ENCODE peak calls at places on chromosomes 4 and X, in four cellular contexts. X, S, K and P are unnamed samples.

GRCh38 chr4:149790172-149790907 is 25.3 kb downstream of the IQCM start:
- DNase-seq in K (no peak), S (no peak), X (no peak), P (no peak)

GRCh38 chr4:81062001-81062400 is 31.5 kb downstream of the BMP3 start:
- DNase-seq in S (no peak), X (no peak), K (no peak), P (no peak)

GRCh38 chrX:101462892-101463291 is 22.4 kb upstream of the ARMCX4 start:
- DNase-seq in X (no peak), K (peak; percentile 19), S (no peak), P (no peak)

GRCh38 chr4:7154351-7154981 is 37.9 kb upstream of the SORCS2 start:
- DNase-seq in S (peak; percentile 36), K (no peak), X (peak; percentile 50), P (no peak)

GRCh38 chr4:26272654-26273307 is 48.0 kb upstream of the RBPJ start:
- DNase-seq in X (no peak), K (no peak), S (no peak), P (no peak)

GRCh38 chr4:175560628-175561027 is 251.4 kb downstream of the GPM6A start:
- DNase-seq in K (peak; percentile 1), X (no peak), S (no peak), P (no peak)

GRCh38 chr4:1243451-1244080 is 5.4 kb downstream of the CTBP1 start:
- DNase-seq in X (peak; percentile 65), K (no peak), S (no peak), P (no peak)

GRCh38 chr4:147799986-147800555 is 68.2 kb downstream of the ARHGAP10 start:
- DNase-seq in S (no peak), K (no peak), X (no peak), P (no peak)

GRCh38 chrX:20015422-20015821 is 24.6 kb upstream of the BCLAF3 start:
- DNase-seq in K (no peak), S (no peak), X (no peak), P (no peak)

GRCh38 chr4:10982305-10982704 is 297.7 kb upstream of the CLNK start:
- DNase-seq in K (no peak), S (no peak), X (no peak), P (peak; percentile 14)

GRCh38 chrX:119817130-119817690 is 25.8 kb upstream of the RPL39 start:
- DNase-seq in S (no peak), K (no peak), X (no peak), P (no peak)

GRCh38 chr4:67593741-67594175 is 35.2 kb downstream of the STAP1 start:
- DNase-seq in K (no peak), S (no peak), X (no peak), P (no peak)

DNA sequence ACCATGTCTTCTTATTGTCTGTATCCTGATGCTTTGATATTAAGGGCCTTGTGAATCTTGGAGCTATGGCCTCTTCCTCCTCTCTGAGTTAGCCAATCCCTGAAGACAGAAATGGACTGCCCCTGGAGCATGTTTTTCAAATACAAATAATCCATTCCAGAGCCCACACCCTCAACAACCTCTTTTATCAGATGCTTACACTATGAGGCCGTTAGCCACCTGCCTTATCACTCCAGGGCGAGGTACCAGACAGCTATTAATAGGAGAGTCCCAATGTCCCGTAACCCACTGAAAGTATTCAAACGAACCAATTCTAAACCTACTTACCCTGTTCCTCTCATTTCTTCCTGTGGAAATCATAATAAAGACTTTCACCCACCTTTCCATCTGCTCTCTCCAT is 165.0 kb downstream of the ARHGAP24 start:
- DNase-seq in S (no peak), K (no peak), X (no peak), P (no peak)
- TF ChIP-seq EP300 in S (no peak), K (no peak), X (no peak), P (no peak)

DNA sequence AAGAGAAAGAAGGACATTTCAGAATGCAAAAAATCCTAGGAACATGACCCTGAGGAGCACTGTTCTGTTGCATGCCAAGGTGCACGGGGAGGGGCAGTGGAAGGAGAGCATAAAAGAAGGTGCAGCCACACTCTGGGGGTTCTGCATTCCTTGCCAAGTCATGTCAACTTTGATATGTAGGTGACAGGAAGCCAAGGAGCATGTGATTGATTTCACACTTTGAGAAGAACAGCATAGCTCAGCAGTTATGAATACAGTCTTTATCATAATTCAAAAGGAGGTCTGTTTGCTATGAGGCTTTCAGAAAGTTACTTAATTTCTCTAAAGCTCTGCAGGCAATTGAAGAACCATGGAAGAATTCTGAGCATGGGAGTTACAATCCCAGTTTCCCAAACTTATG is 50.6 kb downstream of the SCFD2 start:
- DNase-seq in K (no peak), X (no peak), S (no peak), P (no peak)
- TF ChIP-seq EP300 in K (no peak), X (no peak), S (no peak), P (no peak)

GRCh38 chrX:30652527-30653414 is 452 bp upstream of the GK start:
- DNase-seq in X (peak; percentile 97), S (peak; percentile 95), K (peak; percentile 75), P (peak; percentile 97)
- TF ChIP-seq EP300 in X (no peak), S (no peak), K (no peak), P (no peak)

DNA sequence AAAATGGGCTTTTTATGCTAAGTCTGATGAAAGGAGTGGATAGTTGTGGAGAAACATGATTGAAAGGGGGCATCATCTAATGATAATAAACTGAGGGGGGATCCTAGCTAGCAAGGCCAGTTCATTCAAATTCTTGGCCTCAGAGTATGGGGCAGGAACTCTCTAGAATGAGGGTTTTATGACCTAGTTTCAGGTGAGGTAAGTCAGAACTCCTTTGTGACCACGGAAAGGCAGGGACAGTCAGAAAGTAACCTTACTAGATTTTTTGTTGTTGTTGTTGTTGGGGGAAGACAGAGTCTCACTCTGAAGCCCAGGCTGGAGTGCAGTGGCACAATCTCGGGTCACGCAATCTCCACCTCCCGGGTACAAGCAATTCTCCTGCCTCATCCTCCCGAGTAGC is 1.5 kb upstream of the PAQR3 start:
- DNase-seq in X (no peak), K (no peak), S (no peak), P (no peak)
- TF ChIP-seq EP300 in X (no peak), K (no peak), S (no peak), P (no peak)

GRCh38 chr4:86855572-86855971 is 6.4 kb upstream of the SLC10A6 start:
- DNase-seq in S (no peak), K (no peak), X (no peak), P (no peak)
- TF ChIP-seq EP300 in S (no peak), K (no peak), X (no peak), P (no peak)

DNA sequence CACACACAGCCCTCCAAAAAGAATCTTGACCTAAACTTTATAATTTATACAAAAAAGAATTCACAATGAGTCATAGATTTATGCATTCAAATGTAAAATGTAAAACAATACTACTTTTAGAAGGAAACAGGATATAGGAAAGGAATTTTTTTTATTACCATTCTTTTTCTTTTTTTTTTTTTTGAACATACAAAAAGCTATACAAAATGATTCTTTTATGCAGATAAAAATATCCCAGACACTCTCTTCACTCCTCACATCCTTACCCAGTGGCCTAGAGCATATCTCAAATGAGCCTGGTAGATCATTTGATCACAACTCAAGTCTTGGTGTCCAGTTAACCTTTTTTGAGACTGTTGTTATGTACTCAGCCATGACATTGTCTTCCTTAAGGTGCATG is 307.3 kb upstream of the KLF3 start:
- DNase-seq in X (no peak), S (no peak), K (no peak), P (no peak)
- TF ChIP-seq EP300 in X (no peak), S (no peak), K (no peak), P (no peak)

GRCh38 chr4:38734886-38735285 is 47.9 kb downstream of the TLR10 start:
- DNase-seq in S (no peak), K (no peak), X (no peak), P (no peak)

GRCh38 chr4:38739438-38739837 is 43.4 kb downstream of the TLR10 start:
- DNase-seq in S (no peak), K (no peak), X (no peak), P (no peak)

GRCh38 chr4:38740303-38740702 is 42.5 kb downstream of the TLR10 start:
- DNase-seq in K (no peak), S (no peak), X (no peak), P (no peak)

GRCh38 chr4:38733663-38734062 is 49.1 kb downstream of the TLR10 start:
- DNase-seq in S (no peak), K (no peak), X (no peak), P (no peak)

GRCh38 chr4:38735870-38736269 is 46.9 kb downstream of the TLR10 start:
- DNase-seq in S (no peak), K (no peak), X (no peak), P (no peak)
- TF ChIP-seq EP300 in S (no peak), K (no peak), X (no peak), P (no peak)

DNA sequence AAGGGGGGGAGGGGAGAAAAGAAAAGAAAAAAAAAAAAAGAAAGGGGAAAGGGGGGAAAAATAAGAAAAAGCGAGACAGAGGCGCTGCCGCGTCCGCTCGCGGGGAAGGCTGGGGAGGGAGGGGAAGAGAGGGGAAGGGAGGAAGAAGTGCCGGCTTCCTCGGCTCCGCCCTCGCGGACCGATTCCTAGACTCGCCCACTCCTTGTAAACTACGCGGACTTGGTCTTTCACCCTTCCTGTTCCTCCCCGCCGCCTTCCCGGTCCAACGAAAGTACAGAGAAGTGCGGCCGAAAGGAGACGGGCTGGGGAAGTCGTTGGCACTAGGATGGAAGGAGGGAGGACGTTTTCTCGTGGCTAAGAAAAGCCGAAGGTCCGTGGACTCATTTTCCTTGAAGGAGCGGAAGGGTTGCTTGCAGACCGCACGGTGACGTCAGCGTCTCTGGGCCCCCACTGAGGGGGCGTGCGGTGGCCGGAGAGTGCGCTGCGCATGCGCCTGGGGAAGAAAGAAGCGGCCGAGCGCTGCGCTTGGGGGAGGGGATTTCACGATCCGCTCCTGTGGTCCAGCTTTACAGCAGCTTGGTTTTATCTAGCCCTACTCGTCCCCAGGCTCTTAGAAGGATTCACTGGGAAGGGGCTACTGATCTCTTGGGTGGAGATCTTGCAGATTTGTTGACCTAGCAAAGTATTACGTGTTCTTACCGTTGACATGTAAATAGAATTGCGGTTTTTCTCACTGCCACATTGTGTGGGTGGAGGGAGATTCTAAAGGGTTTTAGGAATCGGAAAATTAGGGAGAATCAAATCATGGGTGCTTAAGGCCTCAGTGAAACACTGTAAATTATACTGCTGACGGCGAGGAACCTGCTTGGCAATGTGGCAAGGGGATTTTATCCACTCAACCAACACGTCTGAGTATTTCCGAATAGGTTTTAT is at the start of gene CCNI:
- DNase-seq in X (peak; percentile 99), K (peak; percentile 70), S (peak; percentile 98), P (peak; percentile 98)
- TF ChIP-seq EP300 in X (peak; percentile 63), K (no peak), S (no peak), P (no peak)

GRCh38 chr4:89496851-89497250 is 189.3 kb upstream of the GPRIN3 start:
- DNase-seq in S (no peak), K (no peak), X (no peak), P (no peak)

GRCh38 chr4:89493367-89493766 is 185.8 kb upstream of the GPRIN3 start:
- DNase-seq in X (no peak), S (no peak), K (no peak), P (no peak)

GRCh38 chr4:89492476-89493110 is 185.0 kb upstream of the GPRIN3 start:
- DNase-seq in S (no peak), X (no peak), K (no peak), P (no peak)

GRCh38 chr4:89491731-89492235 is 184.2 kb upstream of the GPRIN3 start:
- DNase-seq in S (no peak), K (no peak), X (no peak), P (no peak)

GRCh38 chr4:89497517-89498308 is 190.1 kb upstream of the GPRIN3 start:
- DNase-seq in X (no peak), S (no peak), K (no peak), P (no peak)
- TF ChIP-seq EP300 in X (no peak), S (no peak), K (no peak), P (no peak)